ENCODE peak calls at places on chromosome 4, in eight cellular contexts. One of them, this sample, is unnamed.

GRCh38 chr4:125315571-125316390 is 1.0 kb downstream of the FAT4 start:
- DNase-seq in upper lobe of right lung: peak
- DNase-seq in upper lobe of left lung: peak
- DNase-seq in RWPE1: peak
- DNase-seq in GM06990: peak
- DNase-seq in EL: peak
- DNase-seq in NB4: peak
- DNase-seq in NCI-H1092: peak
- DNase-seq in this sample: peak

GRCh38 chr4:123892997-123893745 is 496.6 kb downstream of the SPRY1 start:
- DNase-seq in upper lobe of right lung: no peak
- DNase-seq in upper lobe of left lung: no peak
- DNase-seq in RWPE1: no peak
- DNase-seq in GM06990: no peak
- DNase-seq in EL: no peak
- DNase-seq in NB4: no peak
- DNase-seq in NCI-H1092: no peak
- DNase-seq in this sample: no peak

GRCh38 chr4:148344382-148344781 is 97.8 kb downstream of the NR3C2 start:
- DNase-seq in upper lobe of right lung: no peak
- DNase-seq in upper lobe of left lung: no peak
- DNase-seq in RWPE1: no peak
- DNase-seq in GM06990: no peak
- DNase-seq in EL: no peak
- DNase-seq in NB4: no peak
- DNase-seq in NCI-H1092: no peak
- DNase-seq in this sample: peak

GRCh38 chr4:145298885-145299284 is 118.5 kb upstream of the OTUD4 start:
- DNase-seq in upper lobe of right lung: no peak
- DNase-seq in upper lobe of left lung: no peak
- DNase-seq in RWPE1: no peak
- DNase-seq in GM06990: no peak
- DNase-seq in EL: no peak
- DNase-seq in NB4: peak
- DNase-seq in NCI-H1092: no peak
- DNase-seq in this sample: peak

GRCh38 chr4:127782275-127783025 is at the start of gene HSPA4L:
- DNase-seq in upper lobe of right lung: peak
- DNase-seq in upper lobe of left lung: peak
- DNase-seq in RWPE1: peak
- DNase-seq in GM06990: peak
- DNase-seq in EL: peak
- DNase-seq in NB4: peak
- DNase-seq in NCI-H1092: peak
- DNase-seq in this sample: peak

GRCh38 chr4:142312391-142312790 is 533.7 kb downstream of the INPP4B start:
- DNase-seq in upper lobe of right lung: no peak
- DNase-seq in upper lobe of left lung: no peak
- DNase-seq in RWPE1: no peak
- DNase-seq in GM06990: no peak
- DNase-seq in EL: no peak
- DNase-seq in NB4: no peak
- DNase-seq in NCI-H1092: no peak
- DNase-seq in this sample: no peak

GRCh38 chr4:77025643-77026321 is 50.0 kb downstream of the CCNI start:
- DNase-seq in upper lobe of right lung: no peak
- DNase-seq in upper lobe of left lung: no peak
- DNase-seq in RWPE1: no peak
- DNase-seq in GM06990: no peak
- DNase-seq in EL: no peak
- DNase-seq in NB4: no peak
- DNase-seq in NCI-H1092: no peak
- DNase-seq in this sample: no peak

GRCh38 chr4:2451036-2451520 is 17.8 kb upstream of the RNF4 start:
- DNase-seq in upper lobe of right lung: peak
- DNase-seq in upper lobe of left lung: peak
- DNase-seq in RWPE1: no peak
- DNase-seq in GM06990: no peak
- DNase-seq in EL: no peak
- DNase-seq in NB4: no peak
- DNase-seq in NCI-H1092: no peak
- DNase-seq in this sample: no peak

GRCh38 chr4:5752803-5753184 is 41.8 kb downstream of the EVC start:
- DNase-seq in upper lobe of right lung: no peak
- DNase-seq in upper lobe of left lung: no peak
- DNase-seq in RWPE1: no peak
- DNase-seq in GM06990: no peak
- DNase-seq in EL: no peak
- DNase-seq in NB4: no peak
- DNase-seq in NCI-H1092: no peak
- DNase-seq in this sample: no peak

GRCh38 chr4:48016141-48017107 is at the start of the genes CNGA1 and NIPAL1:
- DNase-seq in upper lobe of right lung: peak
- DNase-seq in upper lobe of left lung: peak
- DNase-seq in RWPE1: peak
- DNase-seq in GM06990: peak
- DNase-seq in EL: peak
- DNase-seq in NB4: peak
- DNase-seq in NCI-H1092: peak
- DNase-seq in this sample: peak

GRCh38 chr4:138761638-138762205 is 253.9 kb upstream of the NOCT start:
- DNase-seq in upper lobe of right lung: no peak
- DNase-seq in upper lobe of left lung: no peak
- DNase-seq in RWPE1: no peak
- DNase-seq in GM06990: no peak
- DNase-seq in EL: peak
- DNase-seq in NB4: peak
- DNase-seq in NCI-H1092: no peak
- DNase-seq in this sample: no peak

GRCh38 chr4:174041555-174042110 is 241.8 kb downstream of the FBXO8 start:
- DNase-seq in upper lobe of right lung: no peak
- DNase-seq in upper lobe of left lung: no peak
- DNase-seq in RWPE1: no peak
- DNase-seq in GM06990: no peak
- DNase-seq in EL: no peak
- DNase-seq in NB4: no peak
- DNase-seq in NCI-H1092: no peak
- DNase-seq in this sample: no peak

GRCh38 chr4:158849681-158850080 is 80.9 kb downstream of the FNIP2 start:
- DNase-seq in upper lobe of right lung: no peak
- DNase-seq in upper lobe of left lung: no peak
- DNase-seq in RWPE1: no peak
- DNase-seq in GM06990: no peak
- DNase-seq in EL: no peak
- DNase-seq in NB4: no peak
- DNase-seq in NCI-H1092: no peak
- DNase-seq in this sample: no peak

GRCh38 chr4:88189881-88190585 is 31.6 kb upstream of the ABCG2 start:
- DNase-seq in upper lobe of right lung: no peak
- DNase-seq in upper lobe of left lung: no peak
- DNase-seq in RWPE1: no peak
- DNase-seq in GM06990: no peak
- DNase-seq in EL: no peak
- DNase-seq in NB4: no peak
- DNase-seq in NCI-H1092: no peak
- DNase-seq in this sample: no peak

GRCh38 chr4:176031927-176032326 is 33.7 kb upstream of the WDR17 start:
- DNase-seq in upper lobe of right lung: no peak
- DNase-seq in upper lobe of left lung: no peak
- DNase-seq in RWPE1: peak
- DNase-seq in GM06990: no peak
- DNase-seq in EL: peak
- DNase-seq in NB4: no peak
- DNase-seq in NCI-H1092: no peak
- DNase-seq in this sample: no peak

GRCh38 chr4:121266982-121267381 is 102.9 kb upstream of the TNIP3 start:
- DNase-seq in upper lobe of right lung: no peak
- DNase-seq in upper lobe of left lung: no peak
- DNase-seq in RWPE1: no peak
- DNase-seq in GM06990: no peak
- DNase-seq in EL: no peak
- DNase-seq in NB4: peak
- DNase-seq in NCI-H1092: no peak
- DNase-seq in this sample: no peak

GRCh38 chr4:154807042-154807630 is 26.1 kb downstream of the RBM46 start:
- DNase-seq in upper lobe of right lung: no peak
- DNase-seq in upper lobe of left lung: no peak
- DNase-seq in RWPE1: peak
- DNase-seq in GM06990: peak
- DNase-seq in EL: peak
- DNase-seq in NB4: peak
- DNase-seq in NCI-H1092: no peak
- DNase-seq in this sample: no peak

GRCh38 chr4:137387924-137388323 is 144.4 kb downstream of the PCDH18 start:
- DNase-seq in upper lobe of right lung: no peak
- DNase-seq in upper lobe of left lung: no peak
- DNase-seq in RWPE1: no peak
- DNase-seq in GM06990: no peak
- DNase-seq in EL: peak
- DNase-seq in NB4: no peak
- DNase-seq in NCI-H1092: no peak
- DNase-seq in this sample: no peak

GRCh38 chr4:6892190-6892908 is 17.3 kb upstream of the TBC1D14 start:
- DNase-seq in upper lobe of right lung: peak
- DNase-seq in upper lobe of left lung: no peak
- DNase-seq in RWPE1: no peak
- DNase-seq in GM06990: no peak
- DNase-seq in EL: peak
- DNase-seq in NB4: peak
- DNase-seq in NCI-H1092: no peak
- DNase-seq in this sample: peak

GRCh38 chr4:6236816-6237390 is 32.7 kb upstream of the WFS1 start:
- DNase-seq in upper lobe of right lung: peak
- DNase-seq in upper lobe of left lung: no peak
- DNase-seq in RWPE1: no peak
- DNase-seq in GM06990: no peak
- DNase-seq in EL: no peak
- DNase-seq in NB4: no peak
- DNase-seq in NCI-H1092: no peak
- DNase-seq in this sample: no peak

GRCh38 chr4:106315476-106315967 is 487 bp downstream of the TBCK start:
- DNase-seq in upper lobe of right lung: no peak
- DNase-seq in upper lobe of left lung: no peak
- DNase-seq in RWPE1: peak
- DNase-seq in GM06990: no peak
- DNase-seq in EL: peak
- DNase-seq in NB4: peak
- DNase-seq in NCI-H1092: no peak
- DNase-seq in this sample: no peak

GRCh38 chr4:35520059-35520458 is 724.3 kb downstream of the ARAP2 start:
- DNase-seq in upper lobe of right lung: no peak
- DNase-seq in upper lobe of left lung: no peak
- DNase-seq in RWPE1: peak
- DNase-seq in GM06990: no peak
- DNase-seq in EL: no peak
- DNase-seq in NB4: no peak
- DNase-seq in NCI-H1092: no peak
- DNase-seq in this sample: peak

GRCh38 chr4:151100517-151100916 is 1.1 kb downstream of the RPS3A start:
- DNase-seq in upper lobe of right lung: no peak
- DNase-seq in upper lobe of left lung: no peak
- DNase-seq in RWPE1: no peak
- DNase-seq in GM06990: no peak
- DNase-seq in EL: no peak
- DNase-seq in NB4: peak
- DNase-seq in NCI-H1092: no peak
- DNase-seq in this sample: no peak

GRCh38 chr4:101914761-101915160 is 124.2 kb downstream of the BANK1 start:
- DNase-seq in upper lobe of right lung: no peak
- DNase-seq in upper lobe of left lung: no peak
- DNase-seq in RWPE1: no peak
- DNase-seq in GM06990: no peak
- DNase-seq in EL: no peak
- DNase-seq in NB4: no peak
- DNase-seq in NCI-H1092: no peak
- DNase-seq in this sample: no peak

GRCh38 chr4:126977306-126977705 is 655.5 kb upstream of the INTU start:
- DNase-seq in upper lobe of right lung: no peak
- DNase-seq in upper lobe of left lung: no peak
- DNase-seq in RWPE1: no peak
- DNase-seq in GM06990: no peak
- DNase-seq in EL: no peak
- DNase-seq in NB4: no peak
- DNase-seq in NCI-H1092: no peak
- DNase-seq in this sample: no peak

GRCh38 chr4:151719045-151719743 is 41.6 kb downstream of the GATB start:
- DNase-seq in upper lobe of right lung: no peak
- DNase-seq in upper lobe of left lung: no peak
- DNase-seq in RWPE1: no peak
- DNase-seq in GM06990: no peak
- DNase-seq in EL: no peak
- DNase-seq in NB4: no peak
- DNase-seq in NCI-H1092: no peak
- DNase-seq in this sample: no peak

This sample was measured in stomach.